ENCODE peak calls at places on chromosome 12, in ten cellular contexts. H is left ventricle myocardium inferior; V is CD4-positive, CD25-positive, alpha-beta regulatory T cell; S is GM23248; Z is AG04450; P is bronchial epithelial cell; I is naive thymus-derived CD4-positive, alpha-beta T cell; U is stomach; A is HFF-Myc; Q is lower lobe of right lung. W is an unnamed sample.

GRCh38 chr12:8989425-8989824 is at the start of gene KLRG1:
- DNase-seq in H (no peak), V (no peak), S (no peak), Z (no peak), P (no peak), I (no peak), U (no peak), A (no peak), Q (no peak), W (no peak)

GRCh38 chr12:108777156-108777555 is 45.8 kb upstream of the CORO1C start:
- DNase-seq in H (no peak), V (no peak), S (no peak), Z (no peak), P (no peak), I (no peak), U (no peak), A (no peak), Q (no peak), W (no peak)

GRCh38 chr12:86666311-86666710 is 410.1 kb upstream of the MGAT4C start:
- DNase-seq in H (no peak), V (no peak), S (peak), Z (no peak), P (no peak), I (no peak), U (no peak), A (no peak), Q (no peak), W (no peak)

GRCh38 chr12:15590180-15590826 is 198.9 kb downstream of the EPS8 start:
- DNase-seq in H (no peak), V (peak), S (peak), Z (peak), P (peak), I (peak), U (peak), A (peak), Q (no peak), W (no peak)

GRCh38 chr12:59075141-59075540 is 154.8 kb upstream of the LRIG3 start:
- DNase-seq in H (no peak), V (no peak), S (no peak), Z (no peak), P (no peak), I (no peak), U (no peak), A (no peak), Q (no peak), W (no peak)

GRCh38 chr12:55685671-55686070 is 22.0 kb downstream of the ITGA7 start:
- DNase-seq in H (no peak), V (no peak), S (no peak), Z (no peak), P (no peak), I (no peak), U (no peak), A (no peak), Q (no peak), W (no peak)

GRCh38 chr12:55815473-55815872 is 2.1 kb downstream of the SARNP start:
- DNase-seq in H (no peak), V (no peak), S (no peak), Z (no peak), P (no peak), I (no peak), U (no peak), A (no peak), Q (no peak), W (no peak)

GRCh38 chr12:99253068-99253467 is 394.5 kb upstream of the GARIN6 start:
- DNase-seq in H (no peak), V (no peak), S (no peak), Z (no peak), P (no peak), I (no peak), U (no peak), A (no peak), Q (no peak), W (no peak)

GRCh38 chr12:20272801-20273200 is 95.5 kb upstream of the PDE3A start:
- DNase-seq in H (no peak), V (no peak), S (peak), Z (no peak), P (no peak), I (no peak), U (no peak), A (no peak), Q (no peak), W (no peak)

GRCh38 chr12:1517007-1517406 is 77.4 kb downstream of the FBXL14 start:
- DNase-seq in H (no peak), V (no peak), S (peak), Z (no peak), P (peak), I (no peak), U (no peak), A (no peak), Q (no peak), W (peak)

GRCh38 chr12:52699373-52699772 is 4.0 kb downstream of the KRT77 start:
- DNase-seq in H (no peak), V (no peak), S (no peak), Z (no peak), P (no peak), I (no peak), U (no peak), A (no peak), Q (no peak), W (no peak)

GRCh38 chr12:118714051-118714460 is 267.3 kb upstream of the SRRM4 start:
- DNase-seq in H (no peak), V (no peak), S (peak), Z (no peak), P (peak), I (no peak), U (no peak), A (no peak), Q (no peak), W (no peak)

GRCh38 chr12:127133675-127134335 is 1133.2 kb upstream of the TMEM132C start:
- DNase-seq in H (no peak), V (no peak), S (no peak), Z (no peak), P (peak), I (no peak), U (no peak), A (no peak), Q (no peak), W (no peak)

GRCh38 chr12:89278862-89279261 is 73.4 kb downstream of the DUSP6 start:
- DNase-seq in H (no peak), V (no peak), S (no peak), Z (no peak), P (no peak), I (no peak), U (no peak), A (no peak), Q (no peak), W (no peak)

GRCh38 chr12:73106296-73106695 is 834.1 kb downstream of the TRHDE start:
- DNase-seq in H (no peak), V (no peak), S (no peak), Z (no peak), P (peak), I (no peak), U (no peak), A (no peak), Q (no peak), W (no peak)

GRCh38 chr12:57009949-57010626 is 3.7 kb upstream of the ZBTB39 start:
- DNase-seq in H (no peak), V (no peak), S (no peak), Z (no peak), P (no peak), I (no peak), U (no peak), A (no peak), Q (no peak), W (no peak)

GRCh38 chr12:130425698-130426245 is 88.1 kb downstream of the PIWIL1 start:
- DNase-seq in H (no peak), V (no peak), S (no peak), Z (no peak), P (no peak), I (no peak), U (no peak), A (no peak), Q (no peak), W (no peak)

GRCh38 chr12:43760396-43760795 is 1.6 kb downstream of the IRAK4 start:
- DNase-seq in H (no peak), V (no peak), S (no peak), Z (no peak), P (no peak), I (no peak), U (peak), A (no peak), Q (no peak), W (no peak)
- H3K4me3 ChIP-seq in H (peak), V (peak), S (peak), Z (peak), P (no peak), I (peak), U (peak), A (no peak), Q (peak), W (peak)

DNA sequence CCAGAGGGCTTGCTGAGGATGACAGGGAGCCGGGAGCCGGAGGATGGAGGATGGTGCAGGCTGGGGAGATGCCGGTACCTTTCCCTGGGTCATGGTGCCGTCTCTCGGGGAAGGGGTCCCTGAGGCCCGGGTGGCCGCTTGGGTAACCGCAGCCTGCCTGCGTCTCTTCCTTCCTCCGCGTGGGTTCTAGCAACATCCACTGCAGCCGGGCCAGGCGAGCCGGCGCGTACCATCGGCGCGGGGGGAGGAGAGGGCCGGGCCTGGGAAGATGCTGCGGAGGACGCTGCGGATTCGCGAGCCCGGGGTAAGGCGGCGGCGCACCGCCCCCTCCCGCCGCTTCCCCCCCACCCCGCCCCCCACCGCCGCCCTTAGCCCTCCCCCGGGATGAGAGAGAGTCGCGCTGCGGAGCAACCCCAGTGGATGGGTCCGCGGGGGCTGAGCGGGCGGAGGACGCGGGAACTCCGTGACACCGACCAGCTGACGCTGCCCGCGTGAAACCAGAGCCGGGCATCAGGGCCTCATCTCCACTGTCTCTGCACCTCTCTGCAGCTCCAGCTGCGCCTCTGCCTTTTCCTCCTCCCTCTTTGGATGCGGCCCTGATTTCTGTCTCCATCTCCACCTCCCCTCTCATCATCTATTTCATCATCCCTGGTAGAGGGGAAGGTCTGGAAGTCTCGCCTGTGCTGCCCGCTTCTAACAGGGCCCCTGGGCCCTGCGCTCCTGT is at the start of gene FAIM2:
- DNase-seq in H (peak), V (peak), S (peak), Z (peak), P (no peak), I (peak), U (no peak), A (no peak), Q (peak), W (no peak)
- H3K4me3 ChIP-seq in H (peak), V (peak), S (peak), Z (peak), P (no peak), I (peak), U (peak), A (peak), Q (peak), W (no peak)

DNA sequence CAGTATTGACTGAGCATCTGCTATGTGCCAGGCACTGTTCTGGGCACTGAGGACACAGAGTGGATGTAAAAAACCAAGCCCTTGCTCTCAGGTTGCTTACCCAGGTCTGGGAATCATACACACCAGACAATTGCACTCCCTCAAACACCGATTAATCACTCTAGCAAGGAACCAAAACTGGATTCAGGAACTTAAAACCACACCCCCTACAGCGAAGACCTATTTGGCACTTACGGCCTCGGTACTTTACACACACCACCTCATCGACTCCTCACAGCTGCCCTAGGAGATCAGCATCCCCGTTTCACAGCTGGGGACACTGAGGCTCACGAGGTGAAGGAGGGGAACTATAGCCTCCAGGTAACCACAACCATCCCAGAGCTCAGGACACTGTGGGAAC is 1.6 kb downstream of the GLTP start:
- DNase-seq in H (no peak), V (no peak), S (peak), Z (no peak), P (peak), I (no peak), U (no peak), A (no peak), Q (no peak), W (no peak)
- H3K4me3 ChIP-seq in H (peak), V (peak), S (peak), Z (peak), P (peak), I (no peak), U (peak), A (peak), Q (peak), W (peak)

GRCh38 chr12:111410229-111411186 is 4.8 kb downstream of the SH2B3 start:
- DNase-seq in H (peak), V (no peak), S (peak), Z (no peak), P (no peak), I (no peak), U (no peak), A (no peak), Q (peak), W (no peak)
- H3K4me3 ChIP-seq in H (peak), V (peak), S (peak), Z (peak), P (no peak), I (no peak), U (no peak), A (peak), Q (peak), W (no peak)

GRCh38 chr12:27015730-27016076 is 1.5 kb upstream of the TM7SF3 start:
- DNase-seq in H (no peak), V (peak), S (peak), Z (no peak), P (peak), I (peak), U (no peak), A (no peak), Q (no peak), W (no peak)
- H3K4me3 ChIP-seq in H (no peak), V (peak), S (peak), Z (no peak), P (no peak), I (no peak), U (no peak), A (no peak), Q (no peak), W (no peak)

W was measured in keratinocyte.